ENCODE peak calls at places on chromosomes 12 and 14, in nine cellular contexts. One of them, this sample, is unnamed.

GRCh38 chr14:68663385-68664076 is 129.3 kb downstream of the ZFP36L1 start:
- DNase-seq in GM12892: no peak
- DNase-seq in HTR-8/SVneo: no peak
- DNase-seq in left cardiac atrium: no peak
- DNase-seq in NT2/D1: no peak
- DNase-seq in fibroblast of lung: peak
- DNase-seq in NCI-H1105: no peak
- DNase-seq in T-helper 17 cell: no peak
- DNase-seq in NCI-H82: no peak
- DNase-seq in this sample: peak

GRCh38 chr14:102262894-102263462 is 42.0 kb downstream of the MOK start:
- DNase-seq in HTR-8/SVneo: peak
- DNase-seq in GM12892: no peak
- DNase-seq in left cardiac atrium: no peak
- DNase-seq in NT2/D1: peak
- DNase-seq in NCI-H1105: peak
- DNase-seq in T-helper 17 cell: no peak
- DNase-seq in fibroblast of lung: peak
- DNase-seq in NCI-H82: peak
- DNase-seq in this sample: no peak

GRCh38 chr14:22122227-22123187 is 448.9 kb upstream of the OR4E1 start:
- DNase-seq in T-helper 17 cell: no peak
- DNase-seq in GM12892: no peak
- DNase-seq in left cardiac atrium: no peak
- DNase-seq in HTR-8/SVneo: no peak
- DNase-seq in NCI-H82: no peak
- DNase-seq in NCI-H1105: no peak
- DNase-seq in fibroblast of lung: no peak
- DNase-seq in NT2/D1: no peak
- DNase-seq in this sample: no peak

GRCh38 chr12:2347844-2348476 is 295.2 kb downstream of the CACNA1C start:
- DNase-seq in NT2/D1: no peak
- DNase-seq in T-helper 17 cell: no peak
- DNase-seq in GM12892: no peak
- DNase-seq in NCI-H82: no peak
- DNase-seq in HTR-8/SVneo: no peak
- DNase-seq in left cardiac atrium: no peak
- DNase-seq in fibroblast of lung: no peak
- DNase-seq in NCI-H1105: no peak
- DNase-seq in this sample: no peak

GRCh38 chr12:1284611-1285010 is 293.6 kb downstream of the ERC1 start:
- DNase-seq in HTR-8/SVneo: no peak
- DNase-seq in left cardiac atrium: no peak
- DNase-seq in NT2/D1: no peak
- DNase-seq in GM12892: no peak
- DNase-seq in NCI-H82: no peak
- DNase-seq in NCI-H1105: no peak
- DNase-seq in T-helper 17 cell: no peak
- DNase-seq in fibroblast of lung: no peak
- DNase-seq in this sample: no peak

GRCh38 chr14:61585598-61586538 is 109.4 kb upstream of the HIF1A start:
- DNase-seq in NT2/D1: no peak
- DNase-seq in HTR-8/SVneo: no peak
- DNase-seq in NCI-H1105: no peak
- DNase-seq in left cardiac atrium: peak
- DNase-seq in NCI-H82: no peak
- DNase-seq in GM12892: no peak
- DNase-seq in T-helper 17 cell: no peak
- DNase-seq in fibroblast of lung: peak
- DNase-seq in this sample: no peak

GRCh38 chr14:76434220-76434619 is 58.3 kb downstream of the ESRRB start:
- DNase-seq in GM12892: no peak
- DNase-seq in NCI-H82: no peak
- DNase-seq in NT2/D1: no peak
- DNase-seq in left cardiac atrium: no peak
- DNase-seq in fibroblast of lung: no peak
- DNase-seq in NCI-H1105: no peak
- DNase-seq in T-helper 17 cell: no peak
- DNase-seq in HTR-8/SVneo: no peak
- DNase-seq in this sample: no peak

GRCh38 chr12:119262388-119262787 is 72.1 kb upstream of the CCDC60 start:
- DNase-seq in HTR-8/SVneo: no peak
- DNase-seq in NCI-H1105: no peak
- DNase-seq in NT2/D1: no peak
- DNase-seq in fibroblast of lung: no peak
- DNase-seq in NCI-H82: no peak
- DNase-seq in left cardiac atrium: no peak
- DNase-seq in T-helper 17 cell: no peak
- DNase-seq in GM12892: no peak
- DNase-seq in this sample: no peak

GRCh38 chr12:22880810-22881209 is 255.8 kb downstream of the ETNK1 start:
- DNase-seq in fibroblast of lung: no peak
- DNase-seq in T-helper 17 cell: no peak
- DNase-seq in NT2/D1: no peak
- DNase-seq in NCI-H1105: no peak
- DNase-seq in NCI-H82: no peak
- DNase-seq in left cardiac atrium: no peak
- DNase-seq in GM12892: no peak
- DNase-seq in HTR-8/SVneo: no peak
- DNase-seq in this sample: no peak

GRCh38 chr12:46385439-46385838 is 12.9 kb upstream of the SLC38A2 start:
- DNase-seq in GM12892: no peak
- DNase-seq in NT2/D1: no peak
- DNase-seq in T-helper 17 cell: no peak
- DNase-seq in NCI-H82: no peak
- DNase-seq in fibroblast of lung: no peak
- DNase-seq in NCI-H1105: no peak
- DNase-seq in HTR-8/SVneo: no peak
- DNase-seq in left cardiac atrium: no peak
- DNase-seq in this sample: no peak

GRCh38 chr12:43308776-43309175 is 243.2 kb downstream of the ADAMTS20 start:
- DNase-seq in GM12892: no peak
- DNase-seq in NCI-H1105: no peak
- DNase-seq in fibroblast of lung: no peak
- DNase-seq in HTR-8/SVneo: no peak
- DNase-seq in left cardiac atrium: no peak
- DNase-seq in T-helper 17 cell: no peak
- DNase-seq in NT2/D1: no peak
- DNase-seq in NCI-H82: no peak
- DNase-seq in this sample: no peak

GRCh38 chr12:3315201-3315661 is 175.8 kb upstream of the PRMT8 start:
- DNase-seq in left cardiac atrium: peak
- DNase-seq in T-helper 17 cell: no peak
- DNase-seq in NCI-H82: peak
- DNase-seq in NCI-H1105: peak
- DNase-seq in GM12892: no peak
- DNase-seq in HTR-8/SVneo: no peak
- DNase-seq in fibroblast of lung: peak
- DNase-seq in NT2/D1: peak
- DNase-seq in this sample: no peak

GRCh38 chr14:98965061-98965460 is 306.9 kb downstream of the BCL11B start:
- DNase-seq in T-helper 17 cell: no peak
- DNase-seq in HTR-8/SVneo: no peak
- DNase-seq in NCI-H82: no peak
- DNase-seq in left cardiac atrium: no peak
- DNase-seq in NT2/D1: no peak
- DNase-seq in NCI-H1105: no peak
- DNase-seq in GM12892: no peak
- DNase-seq in fibroblast of lung: no peak
- DNase-seq in this sample: no peak

GRCh38 chr14:68842298-68842697 is 49.4 kb upstream of the ZFP36L1 start:
- DNase-seq in NCI-H82: no peak
- DNase-seq in left cardiac atrium: no peak
- DNase-seq in T-helper 17 cell: no peak
- DNase-seq in HTR-8/SVneo: no peak
- DNase-seq in NT2/D1: no peak
- DNase-seq in fibroblast of lung: peak
- DNase-seq in NCI-H1105: peak
- DNase-seq in GM12892: no peak
- DNase-seq in this sample: no peak

GRCh38 chr14:94217116-94217515 is 43.0 kb downstream of the PPP4R4 start:
- DNase-seq in fibroblast of lung: no peak
- DNase-seq in GM12892: no peak
- DNase-seq in T-helper 17 cell: no peak
- DNase-seq in HTR-8/SVneo: no peak
- DNase-seq in NT2/D1: peak
- DNase-seq in NCI-H82: no peak
- DNase-seq in NCI-H1105: no peak
- DNase-seq in left cardiac atrium: no peak
- DNase-seq in this sample: no peak

GRCh38 chr14:99143793-99144192 is 128.2 kb downstream of the BCL11B start:
- DNase-seq in NCI-H82: peak
- DNase-seq in HTR-8/SVneo: no peak
- DNase-seq in left cardiac atrium: no peak
- DNase-seq in NCI-H1105: no peak
- DNase-seq in NT2/D1: no peak
- DNase-seq in T-helper 17 cell: no peak
- DNase-seq in fibroblast of lung: no peak
- DNase-seq in GM12892: no peak
- DNase-seq in this sample: no peak

GRCh38 chr14:21042918-21043317 is 756 bp downstream of the RNASE7 start:
- DNase-seq in NCI-H1105: no peak
- DNase-seq in NT2/D1: no peak
- DNase-seq in left cardiac atrium: no peak
- DNase-seq in T-helper 17 cell: no peak
- DNase-seq in GM12892: no peak
- DNase-seq in fibroblast of lung: no peak
- DNase-seq in HTR-8/SVneo: no peak
- DNase-seq in NCI-H82: no peak
- DNase-seq in this sample: no peak

GRCh38 chr14:100554082-100554677 is 33.0 kb downstream of the BEGAIN start:
- DNase-seq in HTR-8/SVneo: no peak
- DNase-seq in NCI-H82: no peak
- DNase-seq in fibroblast of lung: no peak
- DNase-seq in NCI-H1105: no peak
- DNase-seq in T-helper 17 cell: no peak
- DNase-seq in NT2/D1: no peak
- DNase-seq in left cardiac atrium: peak
- DNase-seq in GM12892: no peak
- DNase-seq in this sample: no peak

GRCh38 chr14:54922598-54922997 is 20.0 kb upstream of the GCH1 start:
- DNase-seq in T-helper 17 cell: no peak
- DNase-seq in left cardiac atrium: no peak
- DNase-seq in NCI-H82: no peak
- DNase-seq in NT2/D1: no peak
- DNase-seq in NCI-H1105: no peak
- DNase-seq in fibroblast of lung: no peak
- DNase-seq in GM12892: no peak
- DNase-seq in HTR-8/SVneo: no peak
- DNase-seq in this sample: no peak

GRCh38 chr12:116136340-116136739 is 141.2 kb downstream of the MED13L start:
- DNase-seq in NCI-H82: no peak
- DNase-seq in left cardiac atrium: no peak
- DNase-seq in NCI-H1105: no peak
- DNase-seq in fibroblast of lung: peak
- DNase-seq in GM12892: no peak
- DNase-seq in T-helper 17 cell: no peak
- DNase-seq in NT2/D1: no peak
- DNase-seq in HTR-8/SVneo: no peak
- DNase-seq in this sample: no peak

GRCh38 chr12:11761869-11762567 is 112.5 kb downstream of the ETV6 start:
- DNase-seq in T-helper 17 cell: no peak
- DNase-seq in left cardiac atrium: no peak
- DNase-seq in HTR-8/SVneo: no peak
- DNase-seq in GM12892: no peak
- DNase-seq in fibroblast of lung: no peak
- DNase-seq in NCI-H82: no peak
- DNase-seq in NT2/D1: no peak
- DNase-seq in NCI-H1105: no peak
- DNase-seq in this sample: peak

GRCh38 chr14:89429206-89430091 is 12.4 kb upstream of the FOXN3 start:
- DNase-seq in fibroblast of lung: peak
- DNase-seq in left cardiac atrium: no peak
- DNase-seq in NT2/D1: no peak
- DNase-seq in GM12892: no peak
- DNase-seq in HTR-8/SVneo: no peak
- DNase-seq in T-helper 17 cell: no peak
- DNase-seq in NCI-H82: peak
- DNase-seq in NCI-H1105: peak
- DNase-seq in this sample: peak

GRCh38 chr12:29695026-29695425 is 88.7 kb downstream of the TMTC1 start:
- DNase-seq in GM12892: no peak
- DNase-seq in left cardiac atrium: no peak
- DNase-seq in NCI-H82: peak
- DNase-seq in fibroblast of lung: no peak
- DNase-seq in T-helper 17 cell: no peak
- DNase-seq in HTR-8/SVneo: no peak
- DNase-seq in NT2/D1: no peak
- DNase-seq in NCI-H1105: no peak
- DNase-seq in this sample: no peak

GRCh38 chr14:27553820-27554219 is 956.0 kb upstream of the NOVA1 start:
- DNase-seq in GM12892: no peak
- DNase-seq in T-helper 17 cell: no peak
- DNase-seq in HTR-8/SVneo: no peak
- DNase-seq in NCI-H82: peak
- DNase-seq in left cardiac atrium: no peak
- DNase-seq in NCI-H1105: no peak
- DNase-seq in fibroblast of lung: peak
- DNase-seq in NT2/D1: no peak
- DNase-seq in this sample: no peak

GRCh38 chr14:71776463-71777359 is 155.5 kb upstream of the RGS6 start:
- DNase-seq in fibroblast of lung: peak
- DNase-seq in GM12892: no peak
- DNase-seq in NT2/D1: peak
- DNase-seq in NCI-H1105: no peak
- DNase-seq in NCI-H82: peak
- DNase-seq in HTR-8/SVneo: no peak
- DNase-seq in left cardiac atrium: no peak
- DNase-seq in T-helper 17 cell: no peak
- DNase-seq in this sample: peak

GRCh38 chr14:61661471-61661988 is 33.8 kb upstream of the HIF1A start:
- DNase-seq in GM12892: no peak
- DNase-seq in NCI-H1105: no peak
- DNase-seq in HTR-8/SVneo: no peak
- DNase-seq in left cardiac atrium: no peak
- DNase-seq in fibroblast of lung: peak
- DNase-seq in NCI-H82: no peak
- DNase-seq in NT2/D1: no peak
- DNase-seq in T-helper 17 cell: no peak
- DNase-seq in this sample: peak

This sample was measured in GM12865.